ENCODE peak calls at places on chromosomes 11 and 22, in six cellular contexts. L is CD14-positive monocyte, E is epithelial cell of esophagus, Z is SK-N-SH, Q is heart left ventricle, O is IMR-90. M is an unnamed sample.

GRCh38 chr11:103484545-103484944 is 375.3 kb downstream of the DYNC2H1 start:
- DNase-seq in L (no peak), E (no peak), Z (no peak), Q (no peak), O (no peak), M (no peak)

GRCh38 chr11:14635559-14635958 is 8.0 kb upstream of the PDE3B start:
- DNase-seq in L (no peak), E (no peak), Z (no peak), Q (no peak), O (no peak), M (no peak)

GRCh38 chr11:27303903-27304302 is 59.1 kb downstream of the CCDC34 start:
- DNase-seq in L (no peak), E (no peak), Z (no peak), Q (no peak), O (no peak), M (no peak)

GRCh38 chr11:66313321-66314185 is 3.3 kb downstream of the CD248 start:
- DNase-seq in L (no peak), E (no peak), Z (peak; percentile 90), Q (no peak), O (peak; percentile 40), M (no peak)

GRCh38 chr11:4482445-4482844 is at the start of gene OR52K1:
- DNase-seq in L (peak; percentile 49), E (no peak), Z (no peak), Q (no peak), O (no peak), M (no peak)

GRCh38 chr11:47477323-47477722 is 28.4 kb upstream of the RAPSN start:
- DNase-seq in L (no peak), E (peak; percentile 91), Z (no peak), Q (no peak), O (peak; percentile 69), M (no peak)

GRCh38 chr11:122069946-122070345 is 46.1 kb downstream of the BLID start:
- DNase-seq in L (no peak), E (peak; percentile 56), Z (peak; percentile 65), Q (peak; percentile 37), O (peak; percentile 91), M (no peak)

GRCh38 chr11:108985611-108986279 is 320.9 kb downstream of the DDX10 start:
- DNase-seq in L (no peak), E (peak; percentile 47), Z (no peak), Q (no peak), O (peak; percentile 82), M (no peak)

GRCh38 chr22:26890870-26891269 is 233.5 kb downstream of the MIAT start:
- DNase-seq in L (no peak), E (peak; percentile 7), Z (no peak), Q (no peak), O (no peak), M (no peak)

GRCh38 chr11:68322031-68322388 is 9.6 kb downstream of the LRP5 start:
- DNase-seq in L (no peak), E (no peak), Z (no peak), Q (no peak), O (no peak), M (no peak)

GRCh38 chr11:98110030-98110429 is 910.7 kb upstream of the CNTN5 start:
- DNase-seq in L (no peak), E (no peak), Z (no peak), Q (no peak), O (no peak), M (no peak)
- TF ChIP-seq CTCF in L (no peak), E (no peak), Z (no peak), Q (no peak), O (no peak), M (no peak)

GRCh38 chr11:86865436-86865835 is 65.1 kb downstream of the PRSS23 start:
- DNase-seq in L (no peak), E (no peak), Z (no peak), Q (no peak), O (no peak), M (no peak)

GRCh38 chr11:86861810-86862209 is 61.5 kb downstream of the PRSS23 start:
- DNase-seq in L (no peak), E (no peak), Z (no peak), Q (no peak), O (no peak), M (no peak)
- TF ChIP-seq CTCF in L (no peak), E (no peak), Z (no peak), Q (no peak), O (no peak), M (peak; percentile 57)

GRCh38 chr11:107699371-107700348 is 12.2 kb downstream of the SLN start:
- DNase-seq in L (no peak), E (no peak), Z (no peak), Q (no peak), O (no peak), M (no peak)
- TF ChIP-seq CTCF in L (no peak), E (no peak), Z (no peak), Q (no peak), O (no peak), M (no peak)

DNA sequence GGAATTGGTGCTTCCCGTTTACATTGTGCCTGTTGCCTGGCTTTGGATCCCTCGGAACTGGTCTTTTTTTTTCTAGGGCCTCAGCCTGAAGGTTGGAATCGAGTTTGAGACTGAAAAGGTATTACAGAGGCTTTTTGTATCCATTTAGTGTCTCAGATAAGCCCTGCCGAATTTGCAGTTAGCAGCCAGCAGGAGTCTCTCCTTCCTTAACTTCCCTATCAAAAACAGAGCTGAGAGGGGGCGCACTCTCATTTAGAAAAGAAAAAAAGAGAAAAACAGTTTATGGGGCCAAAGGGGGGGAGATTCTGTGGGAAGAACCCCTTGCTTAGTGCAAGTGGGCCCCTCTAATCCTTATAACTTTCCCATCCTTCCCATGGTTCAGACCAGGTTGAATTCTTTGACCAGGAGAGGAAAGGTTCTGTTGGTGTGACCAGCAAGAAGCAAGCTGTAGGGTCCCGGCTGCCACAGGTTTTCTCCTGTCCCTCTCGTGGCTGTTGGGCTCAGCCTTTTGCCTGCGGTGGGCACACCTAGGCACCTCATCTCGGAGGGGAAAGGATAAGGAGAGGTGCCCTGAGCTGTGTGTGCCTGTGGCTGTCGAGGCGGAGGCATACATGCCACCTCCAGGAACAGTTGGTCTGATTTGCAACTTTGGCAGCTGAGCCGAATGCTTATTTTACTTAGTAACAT is 565.1 kb upstream of the CNTN5 start:
- DNase-seq in L (no peak), E (no peak), Z (no peak), Q (no peak), O (no peak), M (no peak)
- TF ChIP-seq CTCF in L (no peak), E (no peak), Z (no peak), Q (no peak), O (no peak), M (no peak)

DNA sequence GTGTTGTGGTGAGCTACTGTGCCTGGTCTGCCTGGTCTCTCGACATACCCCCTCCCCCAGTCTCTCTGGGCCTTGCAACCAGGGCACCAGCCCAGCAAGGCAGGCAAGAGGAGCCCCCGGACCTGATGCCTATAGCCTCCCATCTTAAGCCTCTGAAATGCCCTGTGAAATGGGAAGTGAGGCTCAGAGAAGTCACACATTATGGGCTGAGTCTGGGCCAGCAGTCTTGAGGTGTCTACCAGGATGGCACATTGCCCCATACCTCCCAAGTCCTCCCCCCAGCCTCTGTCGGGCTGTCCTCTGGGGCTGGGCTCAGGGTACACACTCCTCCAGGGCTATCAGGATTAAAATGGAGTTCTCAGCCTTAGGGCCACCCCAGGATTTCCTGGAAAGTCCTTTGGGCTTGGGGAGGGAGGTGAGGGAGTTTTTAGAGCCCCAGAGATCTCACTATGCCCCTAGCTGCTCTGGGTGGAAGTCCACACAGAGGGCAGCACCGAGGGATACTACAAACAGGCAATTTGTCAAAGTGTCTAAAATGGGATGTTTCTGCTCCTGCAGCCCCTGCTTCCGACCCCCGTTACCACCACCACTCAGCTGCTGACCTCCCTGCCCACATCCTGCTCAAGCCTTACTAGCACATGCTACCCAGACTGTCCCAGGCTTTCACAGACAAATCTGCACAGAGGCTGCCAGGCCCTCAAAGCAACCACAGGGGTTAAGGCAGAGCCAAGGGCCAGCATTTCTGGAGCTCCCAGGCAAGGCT is 3.1 kb upstream of the SH3BP1 start:
- DNase-seq in L (peak; percentile 63), E (no peak), Z (no peak), Q (no peak), O (peak; percentile 75), M (no peak)
- TF ChIP-seq CTCF in L (peak; percentile 59), E (peak; percentile 25), Z (peak; percentile 21), Q (no peak), O (peak; percentile 43), M (peak; percentile 56)

DNA sequence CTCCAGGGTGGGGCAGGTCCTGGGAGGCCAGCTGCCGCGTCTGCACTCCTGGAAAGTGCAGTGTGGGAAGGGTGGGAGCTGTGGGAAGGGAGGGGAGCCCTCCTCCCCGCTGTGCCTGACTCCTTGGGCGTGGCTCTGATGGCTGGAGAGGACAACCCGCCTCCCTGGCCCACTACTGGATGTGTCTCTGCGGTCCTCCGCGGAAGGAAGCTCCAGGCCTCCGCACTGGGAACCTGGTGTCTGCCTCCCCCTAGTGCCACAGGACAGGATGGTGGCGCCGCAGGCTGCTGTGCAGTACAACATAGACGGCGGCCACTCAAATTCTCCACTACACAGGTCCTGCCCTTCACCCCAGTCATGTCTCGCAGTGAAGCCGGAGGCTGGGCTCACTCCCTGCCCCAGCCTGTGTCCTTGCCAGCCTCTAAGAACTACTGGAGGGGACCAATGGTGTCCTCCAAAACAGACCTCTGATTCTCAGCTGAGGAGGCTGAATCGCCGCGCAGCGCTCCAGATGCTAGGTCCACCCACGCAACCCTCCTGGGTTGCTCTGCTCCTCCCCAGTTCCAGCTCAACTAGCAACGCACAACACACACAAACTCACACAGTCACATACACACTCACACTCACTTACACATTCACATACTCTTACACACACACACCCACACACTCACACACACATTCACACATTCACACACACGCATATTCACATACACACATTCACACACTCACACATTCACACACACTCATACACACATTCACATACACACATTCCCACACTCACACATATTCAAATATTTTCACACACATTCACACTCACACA is 12.4 kb upstream of the DSCAML1 start:
- DNase-seq in L (peak; percentile 81), E (peak; percentile 61), Z (peak; percentile 90), Q (peak; percentile 84), O (peak; percentile 8), M (peak; percentile 85)
- TF ChIP-seq CTCF in L (peak; percentile 78), E (peak; percentile 63), Z (peak; percentile 34), Q (peak; percentile 44), O (peak; percentile 26), M (peak; percentile 79)

DNA sequence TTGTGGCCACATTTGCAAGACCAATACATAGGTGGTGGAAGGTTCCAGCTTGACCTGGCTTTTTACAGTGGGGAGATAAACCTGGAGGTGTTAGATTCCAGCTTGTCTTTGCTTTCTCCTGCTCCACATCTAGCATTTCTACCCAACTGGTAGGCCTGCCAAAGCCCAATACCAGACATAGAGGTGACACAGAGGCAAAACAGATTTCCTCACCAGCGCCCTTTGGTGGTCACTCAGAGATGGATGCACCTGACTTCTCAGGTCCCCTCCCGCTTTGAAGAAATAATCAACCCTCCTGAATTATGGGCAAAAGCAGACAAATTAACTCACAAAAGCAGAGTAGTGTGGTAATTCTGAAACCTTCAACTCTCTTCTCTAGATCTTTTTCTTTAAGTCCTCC is 1356.2 kb downstream of the FAM181B start:
- DNase-seq in L (no peak), E (no peak), Z (no peak), Q (no peak), O (no peak), M (no peak)
- TF ChIP-seq CTCF in L (no peak), E (no peak), Z (no peak), Q (no peak), O (no peak), M (no peak)

M was measured in chondrocyte.